ENCODE peak calls at places on chromosomes 11 and 22, in six cellular contexts. H, Q, T, O, C and P are unnamed samples.

GRCh38 chr11:83159901-83160865 is 3.3 kb downstream of the PCF11 start:
- DNase-seq in Q (peak; percentile 17), H (peak; percentile 19), T (peak; percentile 53), C (peak; percentile 38), O (peak; percentile 42), P (no peak)

GRCh38 chr11:46675288-46675851 is 25.0 kb downstream of the ARHGAP1 start:
- DNase-seq in H (no peak), C (no peak), Q (peak; percentile 68), O (peak; percentile 59), T (peak; percentile 79), P (peak; percentile 44)

GRCh38 chr11:1844221-1845094 is 5.7 kb downstream of the TNNI2 start:
- DNase-seq in H (peak; percentile 74), Q (peak; percentile 94), O (peak; percentile 44), T (no peak), C (no peak), P (no peak)

GRCh38 chr11:122861631-122862030 is 20.9 kb upstream of the JHY start:
- DNase-seq in Q (no peak), T (no peak), O (no peak), C (no peak), H (no peak), P (no peak)

GRCh38 chr22:28441720-28442263 is 237.8 kb downstream of the TTC28 start:
- DNase-seq in O (no peak), C (no peak), T (no peak), H (no peak), Q (no peak), P (no peak)

GRCh38 chr11:61142424-61142823 is 18.8 kb downstream of the VPS37C start:
- DNase-seq in H (no peak), Q (no peak), C (no peak), O (no peak), T (no peak), P (no peak)

GRCh38 chr11:33869511-33870422 is 22.1 kb downstream of the LMO2 start:
- DNase-seq in Q (peak; percentile 90), C (peak; percentile 31), O (peak; percentile 53), H (peak; percentile 62), T (no peak), P (no peak)

GRCh38 chr11:61294717-61295595 is at the start of gene VWCE:
- DNase-seq in H (peak; percentile 55), Q (peak; percentile 92), T (peak; percentile 71), O (peak; percentile 55), C (peak; percentile 90), P (no peak)

GRCh38 chr22:44530106-44530505 is 32.1 kb upstream of the RTL6 start:
- DNase-seq in T (no peak), O (no peak), Q (no peak), C (no peak), H (no peak), P (no peak)

GRCh38 chr11:96567193-96567592 is 177.4 kb downstream of the JRKL start:
- DNase-seq in C (no peak), H (no peak), O (peak; percentile 31), Q (no peak), T (no peak), P (no peak)

GRCh38 chr11:67266424-67267187 is at the start of gene GRK2:
- DNase-seq in O (peak; percentile 41), T (peak; percentile 52), H (no peak), Q (peak; percentile 93), C (peak; percentile 72), P (no peak)

GRCh38 chr22:32911526-32911925 is 110.0 kb downstream of the TIMP3 start:
- DNase-seq in C (no peak), T (no peak), Q (no peak), O (no peak), H (no peak), P (no peak)

GRCh38 chr11:19979519-19979845 is 180.8 kb downstream of the DBX1 start:
- DNase-seq in O (no peak), C (peak; percentile 51), T (no peak), H (no peak), Q (no peak), P (no peak)

GRCh38 chr22:42519544-42520237 is at the start of gene RRP7A:
- DNase-seq in C (peak; percentile 87), Q (peak; percentile 96), H (peak; percentile 66), T (peak; percentile 85), O (peak; percentile 60), P (no peak)

GRCh38 chr11:118406599-118407166 is 5.3 kb downstream of the ATP5MG start:
- DNase-seq in Q (no peak), O (peak; percentile 29), C (peak; percentile 36), H (no peak), T (no peak), P (no peak)

GRCh38 chr11:130390071-130390758 is 38.2 kb downstream of the ADAMTS8 start:
- DNase-seq in O (peak; percentile 78), H (no peak), C (no peak), Q (no peak), T (peak; percentile 40), P (peak; percentile 27)

GRCh38 chr11:128501576-128502549 is 85.5 kb downstream of the ETS1 start:
- DNase-seq in T (no peak), Q (no peak), H (no peak), O (peak; percentile 97), C (no peak), P (no peak)

GRCh38 chr11:115422013-115422697 is 82.1 kb downstream of the CADM1 start:
- DNase-seq in Q (no peak), C (no peak), O (no peak), H (no peak), T (no peak), P (no peak)

GRCh38 chr11:17986007-17986710 is 26.7 kb downstream of the SERGEF start:
- DNase-seq in T (no peak), H (no peak), Q (no peak), O (peak; percentile 72), C (no peak), P (no peak)

GRCh38 chr11:65646921-65647701 is 9.2 kb downstream of the SIPA1 start:
- DNase-seq in H (no peak), C (no peak), T (peak; percentile 78), Q (peak; percentile 83), O (peak; percentile 24), P (no peak)

GRCh38 chr11:90446207-90446606 is 223.4 kb upstream of the CHORDC1 start:
- DNase-seq in Q (no peak), H (no peak), O (no peak), C (no peak), T (no peak), P (no peak)

GRCh38 chr11:110856993-110857812 is 145.0 kb upstream of the ARHGAP20 start:
- DNase-seq in T (no peak), C (peak; percentile 50), O (peak; percentile 35), H (no peak), Q (no peak), P (no peak)

GRCh38 chr22:38228873-38229740 is 27.3 kb downstream of the MAFF start:
- DNase-seq in O (peak; percentile 87), H (no peak), T (peak; percentile 80), Q (no peak), C (no peak), P (no peak)

GRCh38 chr22:39679652-39680051 is 109.1 kb downstream of the CACNA1I start:
- DNase-seq in Q (no peak), T (no peak), H (no peak), O (no peak), C (no peak), P (no peak)

GRCh38 chr11:12841946-12842630 is 167.0 kb upstream of the RASSF10 start:
- DNase-seq in C (peak; percentile 73), H (no peak), Q (no peak), T (no peak), O (peak; percentile 79), P (no peak)

GRCh38 chr11:104609297-104609696 is 289.0 kb downstream of the CASP12 start:
- DNase-seq in H (peak; percentile 67), Q (no peak), O (peak; percentile 82), C (peak; percentile 35), T (no peak), P (no peak)

GRCh38 chr11:86593833-86594232 is 78.6 kb downstream of the ME3 start:
- DNase-seq in Q (no peak), T (no peak), C (no peak), O (no peak), H (no peak), P (no peak)

GRCh38 chr11:130001491-130002351 is 914 bp downstream of the PRDM10 start:
- DNase-seq in C (peak; percentile 43), H (peak; percentile 29), O (peak; percentile 30), Q (no peak), T (peak; percentile 40), P (no peak)

GRCh38 chr11:116501728-116502127 is 271.1 kb downstream of the BUD13 start:
- DNase-seq in C (no peak), O (no peak), Q (no peak), H (no peak), T (no peak), P (no peak)
- TF ChIP-seq CTCF in C (no peak), O (no peak), Q (no peak), H (no peak), T (no peak), P (no peak)

DNA sequence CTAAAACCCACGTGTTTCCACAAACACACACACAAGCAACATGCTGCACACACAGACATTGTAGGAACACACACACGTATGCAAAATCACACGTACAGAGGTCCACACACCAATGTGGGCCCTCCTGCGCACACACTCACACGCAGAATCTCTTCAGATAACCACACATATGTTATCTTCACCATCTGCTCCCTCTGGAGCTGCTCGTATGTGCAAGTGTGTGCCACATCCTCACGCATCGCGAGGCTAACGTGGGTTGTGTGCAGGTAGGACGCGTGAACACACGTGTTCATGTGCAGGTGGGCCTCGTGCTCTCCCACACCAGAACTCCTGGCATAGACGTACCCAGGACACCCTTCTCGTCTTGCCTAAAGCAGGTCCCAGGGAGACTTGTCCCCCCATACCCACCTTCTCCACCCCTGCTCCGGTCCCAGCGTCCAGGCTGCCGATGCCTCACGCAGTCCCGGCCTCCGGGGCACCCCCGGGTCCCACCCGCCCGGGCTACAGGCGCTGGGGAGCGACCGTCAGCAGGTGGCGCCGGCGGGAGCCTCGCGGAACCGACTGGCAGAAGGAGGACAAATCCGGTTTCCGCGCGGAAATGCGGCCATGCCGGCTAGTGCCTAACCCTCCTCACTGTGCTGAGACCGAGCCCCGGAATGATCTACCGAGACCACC is 10.3 kb upstream of the IGSF9B start:
- DNase-seq in T (peak; percentile 38), C (no peak), Q (peak; percentile 89), O (no peak), H (no peak), P (no peak)
- H3K4me3 ChIP-seq in T (no peak overlapping the region), C (no peak overlapping the region), Q (peak overlapping the region; percentile 14), O (no peak overlapping the region), H (no peak overlapping the region), P (no peak overlapping the region)

DNA sequence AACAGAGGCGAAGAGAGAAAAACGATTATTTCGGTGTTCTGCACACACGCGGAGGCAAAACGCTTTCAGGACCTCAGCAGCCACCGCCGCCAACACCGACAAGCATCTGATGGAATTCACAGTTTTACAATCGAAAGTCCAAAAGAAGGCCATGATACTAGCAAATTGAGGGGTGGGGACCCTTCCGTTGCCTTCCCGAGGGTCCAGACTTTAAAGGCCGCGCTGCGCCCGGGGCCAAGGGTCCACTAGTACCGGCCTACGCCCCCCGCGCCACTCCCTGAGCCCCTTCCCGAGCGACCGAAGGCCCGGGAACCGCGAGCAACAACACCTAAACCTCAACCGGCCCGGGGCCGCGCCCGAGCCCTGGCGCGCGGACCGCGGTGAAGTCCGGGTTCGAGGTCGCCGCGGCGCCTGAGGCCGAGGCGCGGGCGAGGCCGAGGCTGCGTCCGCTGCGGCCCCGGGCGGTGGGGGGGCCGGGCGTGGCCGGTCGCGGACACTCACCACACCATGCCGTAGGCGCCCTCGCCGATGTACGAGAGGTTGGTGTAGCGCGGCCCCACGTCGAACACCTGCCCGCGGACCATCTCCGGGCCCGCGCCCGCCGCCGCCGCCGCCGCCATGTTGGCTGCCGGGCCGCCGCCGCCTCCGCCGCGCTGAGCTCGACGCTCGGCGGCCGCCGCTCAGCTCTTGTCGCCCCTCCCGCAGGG is 471 bp downstream of the MAPK1 start:
- DNase-seq in H (peak; percentile 14), Q (no peak), C (peak; percentile 30), O (no peak), T (peak; percentile 29), P (no peak)
- TF ChIP-seq CTCF in H (no peak), Q (no peak), C (no peak), O (no peak), T (no peak), P (no peak)

GRCh38 chr11:70251583-70252285 is 18.8 kb upstream of the PPFIA1 start:
- DNase-seq in C (no peak), T (no peak), O (no peak), Q (no peak), H (no peak), P (no peak)
- H3K4me3 ChIP-seq in C (no peak overlapping the region), T (no peak overlapping the region), O (no peak overlapping the region), Q (no peak overlapping the region), H (no peak overlapping the region), P (no peak overlapping the region)